ENCODE peak calls at places on chromosomes 13 and 19, in seven cellular contexts. One of them, this sample, is unnamed. For H3K9me3, the result is how much of the 10 kb centered on the place peaks cover.

GRCh38 chr13:60642552-60642951 is 245.5 kb downstream of the TDRD3 start:
- DNase-seq in heart left ventricle: no peak
- DNase-seq in breast epithelium: no peak
- DNase-seq in CD4-positive, alpha-beta memory T cell: no peak
- DNase-seq in small intestine: no peak
- DNase-seq in SK-N-SH: no peak
- DNase-seq in psoas muscle: no peak
- DNase-seq in this sample: no peak

GRCh38 chr13:99258210-99258860 is at the start of gene GPR18:
- DNase-seq in heart left ventricle: no peak
- DNase-seq in breast epithelium: no peak
- DNase-seq in CD4-positive, alpha-beta memory T cell: peak
- DNase-seq in small intestine: peak
- DNase-seq in SK-N-SH: no peak
- DNase-seq in psoas muscle: no peak
- DNase-seq in this sample: no peak

GRCh38 chr19:1245884-1246816 is 2.2 kb upstream of the MIDN start:
- DNase-seq in heart left ventricle: peak
- DNase-seq in breast epithelium: no peak
- DNase-seq in CD4-positive, alpha-beta memory T cell: no peak
- DNase-seq in small intestine: peak
- DNase-seq in SK-N-SH: no peak
- DNase-seq in psoas muscle: peak
- DNase-seq in this sample: no peak

GRCh38 chr19:40908981-40909380 is 26.9 kb upstream of the CYP2A7 start:
- DNase-seq in heart left ventricle: no peak
- DNase-seq in breast epithelium: no peak
- DNase-seq in CD4-positive, alpha-beta memory T cell: peak
- DNase-seq in small intestine: no peak
- DNase-seq in SK-N-SH: no peak
- DNase-seq in psoas muscle: no peak
- DNase-seq in this sample: no peak

GRCh38 chr13:113220877-113221276 is 11.5 kb downstream of the CUL4A start:
- DNase-seq in heart left ventricle: peak
- DNase-seq in breast epithelium: no peak
- DNase-seq in CD4-positive, alpha-beta memory T cell: peak
- DNase-seq in small intestine: no peak
- DNase-seq in SK-N-SH: peak
- DNase-seq in psoas muscle: no peak
- DNase-seq in this sample: no peak

GRCh38 chr19:42386974-42387707 is 3.0 kb downstream of the CNFN start:
- DNase-seq in heart left ventricle: peak
- DNase-seq in breast epithelium: peak
- DNase-seq in CD4-positive, alpha-beta memory T cell: peak
- DNase-seq in small intestine: peak
- DNase-seq in SK-N-SH: peak
- DNase-seq in psoas muscle: peak
- DNase-seq in this sample: peak

GRCh38 chr13:63209330-63210017 is 1793.8 kb upstream of the PCDH20 start:
- DNase-seq in heart left ventricle: no peak
- DNase-seq in breast epithelium: no peak
- DNase-seq in CD4-positive, alpha-beta memory T cell: no peak
- DNase-seq in small intestine: no peak
- DNase-seq in SK-N-SH: no peak
- DNase-seq in psoas muscle: no peak
- DNase-seq in this sample: no peak

GRCh38 chr13:112880221-112880641 is 88.8 kb upstream of the MCF2L start:
- DNase-seq in heart left ventricle: peak
- DNase-seq in breast epithelium: no peak
- DNase-seq in CD4-positive, alpha-beta memory T cell: no peak
- DNase-seq in small intestine: no peak
- DNase-seq in SK-N-SH: no peak
- DNase-seq in psoas muscle: peak
- DNase-seq in this sample: no peak

GRCh38 chr13:23881408-23881785 is 7.8 kb downstream of the MIPEP start:
- DNase-seq in heart left ventricle: no peak
- DNase-seq in breast epithelium: no peak
- DNase-seq in CD4-positive, alpha-beta memory T cell: no peak
- DNase-seq in small intestine: no peak
- DNase-seq in SK-N-SH: no peak
- DNase-seq in psoas muscle: no peak
- DNase-seq in this sample: no peak

GRCh38 chr13:112824429-112824828 is 134.6 kb downstream of the ATP11A start:
- DNase-seq in heart left ventricle: no peak
- DNase-seq in breast epithelium: no peak
- DNase-seq in CD4-positive, alpha-beta memory T cell: no peak
- DNase-seq in small intestine: no peak
- DNase-seq in SK-N-SH: no peak
- DNase-seq in psoas muscle: no peak
- DNase-seq in this sample: no peak

GRCh38 chr19:8635422-8635821 is 5.0 kb downstream of the NFILZ start:
- DNase-seq in heart left ventricle: no peak
- DNase-seq in breast epithelium: no peak
- DNase-seq in CD4-positive, alpha-beta memory T cell: no peak
- DNase-seq in small intestine: no peak
- DNase-seq in SK-N-SH: no peak
- DNase-seq in psoas muscle: no peak
- DNase-seq in this sample: no peak

GRCh38 chr19:7792286-7792685 is 29.2 kb downstream of the CLEC4M start:
- DNase-seq in heart left ventricle: no peak
- DNase-seq in breast epithelium: no peak
- DNase-seq in CD4-positive, alpha-beta memory T cell: no peak
- DNase-seq in small intestine: no peak
- DNase-seq in SK-N-SH: no peak
- DNase-seq in psoas muscle: no peak
- DNase-seq in this sample: no peak

GRCh38 chr19:15180451-15181390 is 20.1 kb downstream of the NOTCH3 start:
- DNase-seq in heart left ventricle: no peak
- DNase-seq in breast epithelium: no peak
- DNase-seq in CD4-positive, alpha-beta memory T cell: no peak
- DNase-seq in small intestine: peak
- DNase-seq in SK-N-SH: no peak
- DNase-seq in psoas muscle: peak
- DNase-seq in this sample: no peak

GRCh38 chr13:44406617-44407016 is 33.0 kb downstream of the SERP2 start:
- DNase-seq in heart left ventricle: no peak
- DNase-seq in breast epithelium: no peak
- DNase-seq in CD4-positive, alpha-beta memory T cell: no peak
- DNase-seq in small intestine: no peak
- DNase-seq in SK-N-SH: no peak
- DNase-seq in psoas muscle: no peak
- DNase-seq in this sample: no peak

GRCh38 chr13:95713651-95714050 is 36.7 kb downstream of the DNAJC3 start:
- DNase-seq in heart left ventricle: no peak
- DNase-seq in breast epithelium: no peak
- DNase-seq in CD4-positive, alpha-beta memory T cell: no peak
- DNase-seq in small intestine: no peak
- DNase-seq in SK-N-SH: no peak
- DNase-seq in psoas muscle: no peak
- DNase-seq in this sample: no peak

GRCh38 chr13:40016953-40017660 is 361.6 kb downstream of the COG6 start:
- DNase-seq in heart left ventricle: no peak
- DNase-seq in breast epithelium: no peak
- DNase-seq in CD4-positive, alpha-beta memory T cell: no peak
- DNase-seq in small intestine: no peak
- DNase-seq in SK-N-SH: no peak
- DNase-seq in psoas muscle: no peak
- DNase-seq in this sample: no peak

GRCh38 chr19:925912-926594 is at the start of gene ARID3A:
- DNase-seq in heart left ventricle: no peak
- DNase-seq in breast epithelium: peak
- DNase-seq in CD4-positive, alpha-beta memory T cell: peak
- DNase-seq in small intestine: no peak
- DNase-seq in SK-N-SH: peak
- DNase-seq in psoas muscle: peak
- DNase-seq in this sample: no peak

GRCh38 chr19:54560881-54561385 is 12.7 kb upstream of the LILRA2 start:
- DNase-seq in heart left ventricle: no peak
- DNase-seq in breast epithelium: no peak
- DNase-seq in CD4-positive, alpha-beta memory T cell: no peak
- DNase-seq in small intestine: no peak
- DNase-seq in SK-N-SH: no peak
- DNase-seq in psoas muscle: no peak
- DNase-seq in this sample: no peak

GRCh38 chr19:54556194-54556593 is 17.4 kb upstream of the LILRA2 start:
- DNase-seq in heart left ventricle: no peak
- DNase-seq in breast epithelium: no peak
- DNase-seq in CD4-positive, alpha-beta memory T cell: no peak
- DNase-seq in small intestine: no peak
- DNase-seq in SK-N-SH: no peak
- DNase-seq in psoas muscle: no peak
- DNase-seq in this sample: no peak

GRCh38 chr19:54561840-54562239 is 11.8 kb upstream of the LILRA2 start:
- DNase-seq in heart left ventricle: no peak
- DNase-seq in breast epithelium: no peak
- DNase-seq in CD4-positive, alpha-beta memory T cell: no peak
- DNase-seq in small intestine: no peak
- DNase-seq in SK-N-SH: no peak
- DNase-seq in psoas muscle: no peak
- DNase-seq in this sample: no peak

GRCh38 chr19:54554896-54555295 is 18.7 kb upstream of the LILRA2 start:
- DNase-seq in heart left ventricle: no peak
- DNase-seq in breast epithelium: no peak
- DNase-seq in CD4-positive, alpha-beta memory T cell: no peak
- DNase-seq in small intestine: no peak
- DNase-seq in SK-N-SH: no peak
- DNase-seq in psoas muscle: no peak
- DNase-seq in this sample: no peak

DNA sequence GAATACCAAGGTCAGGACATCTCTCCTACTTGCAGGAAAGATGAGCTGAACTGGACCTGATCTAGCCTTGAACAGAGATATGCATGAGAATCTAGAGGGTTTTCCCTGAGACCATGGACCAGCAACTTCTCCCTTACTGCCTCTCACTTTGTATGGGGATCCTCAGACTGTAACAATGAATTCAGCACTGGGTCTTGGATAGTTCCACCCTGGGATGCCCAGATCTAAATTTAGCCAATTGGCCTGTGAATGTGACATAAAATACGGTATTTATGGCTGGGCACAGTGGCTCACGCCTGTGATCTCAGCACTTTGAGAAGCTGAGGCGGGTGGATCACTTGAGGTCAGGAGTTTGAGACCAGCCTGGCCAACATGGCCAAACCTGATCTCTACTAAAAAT is 15.3 kb upstream of the LILRA2 start:
- DNase-seq in heart left ventricle: no peak
- DNase-seq in breast epithelium: no peak
- DNase-seq in CD4-positive, alpha-beta memory T cell: no peak
- DNase-seq in small intestine: no peak
- DNase-seq in SK-N-SH: no peak
- DNase-seq in psoas muscle: no peak
- DNase-seq in this sample: no peak
- H3K9me3 ChIP-seq in heart left ventricle: under half
- H3K9me3 ChIP-seq in breast epithelium: under half
- H3K9me3 ChIP-seq in CD4-positive, alpha-beta memory T cell: under half
- H3K9me3 ChIP-seq in small intestine: under half
- H3K9me3 ChIP-seq in SK-N-SH: under half
- H3K9me3 ChIP-seq in psoas muscle: under half
- H3K9me3 ChIP-seq in this sample: under half

GRCh38 chr19:34085336-34085735 is 87.0 kb upstream of the LSM14A start:
- DNase-seq in heart left ventricle: no peak
- DNase-seq in breast epithelium: no peak
- DNase-seq in CD4-positive, alpha-beta memory T cell: no peak
- DNase-seq in small intestine: no peak
- DNase-seq in SK-N-SH: no peak
- DNase-seq in psoas muscle: no peak
- DNase-seq in this sample: no peak
- H3K9me3 ChIP-seq in heart left ventricle: under half
- H3K9me3 ChIP-seq in breast epithelium: under half
- H3K9me3 ChIP-seq in CD4-positive, alpha-beta memory T cell: under half
- H3K9me3 ChIP-seq in small intestine: under half
- H3K9me3 ChIP-seq in SK-N-SH: under half
- H3K9me3 ChIP-seq in psoas muscle: under half
- H3K9me3 ChIP-seq in this sample: under half

GRCh38 chr19:58003153-58003828 is 671 bp upstream of the ZNF606 start:
- DNase-seq in heart left ventricle: no peak
- DNase-seq in breast epithelium: no peak
- DNase-seq in CD4-positive, alpha-beta memory T cell: no peak
- DNase-seq in small intestine: no peak
- DNase-seq in SK-N-SH: no peak
- DNase-seq in psoas muscle: no peak
- DNase-seq in this sample: no peak

GRCh38 chr19:58009301-58009665 is 6.7 kb upstream of the ZNF606 start:
- DNase-seq in heart left ventricle: no peak
- DNase-seq in breast epithelium: no peak
- DNase-seq in CD4-positive, alpha-beta memory T cell: no peak
- DNase-seq in small intestine: no peak
- DNase-seq in SK-N-SH: no peak
- DNase-seq in psoas muscle: no peak
- DNase-seq in this sample: no peak

GRCh38 chr19:58010507-58010906 is 7.9 kb upstream of the ZNF606 start:
- DNase-seq in heart left ventricle: no peak
- DNase-seq in breast epithelium: no peak
- DNase-seq in CD4-positive, alpha-beta memory T cell: no peak
- DNase-seq in small intestine: no peak
- DNase-seq in SK-N-SH: no peak
- DNase-seq in psoas muscle: no peak
- DNase-seq in this sample: no peak

GRCh38 chr19:58009666-58010301 is 7.2 kb upstream of the ZNF606 start:
- DNase-seq in heart left ventricle: peak
- DNase-seq in breast epithelium: peak
- DNase-seq in CD4-positive, alpha-beta memory T cell: peak
- DNase-seq in small intestine: peak
- DNase-seq in SK-N-SH: no peak
- DNase-seq in psoas muscle: peak
- DNase-seq in this sample: no peak

DNA sequence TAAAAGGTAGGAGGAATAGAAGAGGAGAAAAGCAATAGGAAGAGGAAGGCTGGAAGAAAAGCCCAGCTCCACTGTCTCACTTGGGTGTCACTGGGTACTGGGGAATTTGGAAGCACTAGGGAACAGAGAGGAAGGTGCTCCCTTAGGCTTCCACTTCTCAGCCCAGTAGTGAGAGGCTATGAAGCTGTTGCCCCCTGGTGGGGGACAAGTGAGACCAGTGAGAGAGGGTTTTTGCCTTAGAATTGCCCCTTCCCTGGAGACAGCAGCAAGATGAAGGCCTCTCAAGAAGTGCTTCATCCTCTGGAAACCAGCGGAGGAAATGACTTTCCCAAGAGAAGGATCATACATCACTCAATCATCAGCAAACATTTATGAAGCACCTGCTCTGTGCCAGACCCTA is 4.7 kb upstream of the ZNF606 start:
- DNase-seq in heart left ventricle: no peak
- DNase-seq in breast epithelium: no peak
- DNase-seq in CD4-positive, alpha-beta memory T cell: no peak
- DNase-seq in small intestine: no peak
- DNase-seq in SK-N-SH: no peak
- DNase-seq in psoas muscle: no peak
- DNase-seq in this sample: no peak
- H3K9me3 ChIP-seq in heart left ventricle: under half
- H3K9me3 ChIP-seq in breast epithelium: half or more
- H3K9me3 ChIP-seq in CD4-positive, alpha-beta memory T cell: under half
- H3K9me3 ChIP-seq in small intestine: under half
- H3K9me3 ChIP-seq in SK-N-SH: under half
- H3K9me3 ChIP-seq in psoas muscle: half or more
- H3K9me3 ChIP-seq in this sample: under half

DNA sequence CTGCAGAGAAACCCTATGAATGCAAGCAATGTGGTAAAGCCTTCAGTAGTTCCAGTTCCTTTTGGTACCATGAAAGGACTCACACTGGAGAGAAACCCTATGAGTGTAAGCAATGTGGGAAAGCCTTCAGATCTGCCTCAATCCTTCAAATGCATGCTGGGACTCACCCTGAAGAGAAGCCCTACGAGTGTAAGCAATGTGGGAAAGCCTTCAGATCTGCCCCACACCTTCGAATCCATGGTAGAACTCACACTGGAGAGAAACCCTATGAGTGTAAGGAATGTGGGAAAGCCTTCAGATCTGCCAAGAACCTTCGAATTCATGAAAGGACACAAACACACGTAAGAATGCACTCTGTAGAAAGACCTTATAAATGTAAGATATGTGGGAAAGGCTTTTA is 14.7 kb downstream of the ZNF763 start:
- DNase-seq in heart left ventricle: no peak
- DNase-seq in breast epithelium: no peak
- DNase-seq in CD4-positive, alpha-beta memory T cell: no peak
- DNase-seq in small intestine: no peak
- DNase-seq in SK-N-SH: no peak
- DNase-seq in psoas muscle: no peak
- DNase-seq in this sample: no peak
- H3K9me3 ChIP-seq in heart left ventricle: under half
- H3K9me3 ChIP-seq in breast epithelium: half or more
- H3K9me3 ChIP-seq in CD4-positive, alpha-beta memory T cell: under half
- H3K9me3 ChIP-seq in small intestine: under half
- H3K9me3 ChIP-seq in SK-N-SH: under half
- H3K9me3 ChIP-seq in psoas muscle: half or more
- H3K9me3 ChIP-seq in this sample: under half

This sample was measured in T-helper 17 cell.